ENCODE peak calls at places on chromosomes 13 and 19, in four cellular contexts. B is IMR-90, U is psoas muscle, W is tibial nerve. V is an unnamed sample.

GRCh38 chr13:80131204-80131603 is 209.7 kb downstream of the SPRY2 start:
- DNase-seq in B (peak; percentile 46), U (peak; percentile 76), W (peak; percentile 44), V (peak; percentile 77)

GRCh38 chr13:90105881-90106496 is 1241.5 kb upstream of the MIR17HG start:
- DNase-seq in B (no peak), U (no peak), W (no peak), V (no peak)

GRCh38 chr13:59086147-59086546 is 1077.6 kb downstream of the DIAPH3 start:
- DNase-seq in B (peak; percentile 88), U (no peak), W (no peak), V (no peak)

GRCh38 chr19:12792048-12792852 is 964 bp downstream of the JUNB start:
- DNase-seq in B (peak; percentile 55), U (peak; percentile 75), W (no peak), V (peak; percentile 91)

GRCh38 chr19:50432221-50432626 is 468 bp upstream of the MYBPC2 start:
- DNase-seq in B (no peak), U (no peak), W (no peak), V (peak; percentile 79)

GRCh38 chr13:30108913-30109237 is 198.5 kb downstream of the KATNAL1 start:
- DNase-seq in B (no peak), U (no peak), W (no peak), V (no peak)

GRCh38 chr13:54614729-54615128 is 1586.1 kb downstream of the OLFM4 start:
- DNase-seq in B (no peak), U (no peak), W (no peak), V (no peak)

GRCh38 chr13:84126671-84127171 is 244.4 kb upstream of the SLITRK1 start:
- DNase-seq in B (no peak), U (no peak), W (no peak), V (no peak)

GRCh38 chr19:15137777-15138176 is 30.6 kb downstream of the SYDE1 start:
- DNase-seq in B (peak; percentile 70), U (no peak), W (no peak), V (peak; percentile 5)

GRCh38 chr13:76823969-76824368 is 62.2 kb downstream of the KCTD12 start:
- DNase-seq in B (no peak), U (no peak), W (no peak), V (no peak)

GRCh38 chr19:48391100-48392005 is at the start of gene KDELR1:
- DNase-seq in B (peak; percentile 60), U (peak; percentile 70), W (peak; percentile 54), V (peak; percentile 91)

GRCh38 chr19:5293607-5294089 is 47.0 kb downstream of the PTPRS start:
- DNase-seq in B (peak; percentile 40), U (peak; percentile 48), W (no peak), V (peak; percentile 89)

GRCh38 chr13:45393941-45394570 is 24.1 kb downstream of the SLC25A30 start:
- DNase-seq in B (peak; percentile 54), U (no peak), W (no peak), V (peak; percentile 83)

GRCh38 chr13:62209539-62209938 is 793.9 kb upstream of the PCDH20 start:
- DNase-seq in B (no peak), U (no peak), W (no peak), V (no peak)

GRCh38 chr13:74210693-74211393 is 76.6 kb upstream of the KLF12 start:
- DNase-seq in B (peak; percentile 98), U (no peak), W (no peak), V (no peak)

GRCh38 chr19:1673645-1674292 is 21.4 kb upstream of the TCF3 start:
- DNase-seq in B (no peak), U (no peak), W (no peak), V (no peak)

GRCh38 chr19:33245948-33246728 is 20.5 kb upstream of the SLC7A10 start:
- DNase-seq in B (no peak), U (no peak), W (no peak), V (no peak)

GRCh38 chr13:26475176-26476110 is 82.0 kb upstream of the WASF3 start:
- DNase-seq in B (no peak), U (no peak), W (no peak), V (peak; percentile 89)

GRCh38 chr19:3407556-3408516 is 41.5 kb downstream of the NFIC start:
- DNase-seq in B (no peak), U (peak; percentile 61), W (no peak), V (no peak)

GRCh38 chr13:42272115-42272756 is at the start of gene AKAP11:
- DNase-seq in B (peak; percentile 28), U (peak; percentile 45), W (no peak), V (no peak)

GRCh38 chr13:74461011-74461410 is 326.8 kb upstream of the KLF12 start:
- DNase-seq in B (no peak), U (no peak), W (no peak), V (no peak)

GRCh38 chr13:80476953-80477352 is 136.0 kb upstream of the SPRY2 start:
- DNase-seq in B (no peak), U (no peak), W (no peak), V (no peak)

GRCh38 chr19:39224910-39225309 is 19.9 kb downstream of the IFNL3 start:
- DNase-seq in B (no peak), U (no peak), W (no peak), V (peak; percentile 64)
- H3K9me3 ChIP-seq in B (no peaks in the 10 kb centered on the region), U (no peaks in the 10 kb centered on the region), W (no peaks in the 10 kb centered on the region), V (no peaks in the 10 kb centered on the region)

GRCh38 chr13:114132419-114133121 is at the start of gene RASA3:
- DNase-seq in B (peak; percentile 79), U (peak; percentile 85), W (peak; percentile 62), V (peak; percentile 94)

GRCh38 chr13:114131581-114132418 is 623 bp downstream of the RASA3 start:
- DNase-seq in B (no peak), U (no peak), W (no peak), V (no peak)

GRCh38 chr13:114129649-114130062 is 2.8 kb downstream of the RASA3 start:
- DNase-seq in B (no peak), U (no peak), W (no peak), V (no peak)

GRCh38 chr13:114130131-114130707 is 2.2 kb downstream of the RASA3 start:
- DNase-seq in B (no peak), U (peak; percentile 21), W (no peak), V (peak; percentile 51)

DNA sequence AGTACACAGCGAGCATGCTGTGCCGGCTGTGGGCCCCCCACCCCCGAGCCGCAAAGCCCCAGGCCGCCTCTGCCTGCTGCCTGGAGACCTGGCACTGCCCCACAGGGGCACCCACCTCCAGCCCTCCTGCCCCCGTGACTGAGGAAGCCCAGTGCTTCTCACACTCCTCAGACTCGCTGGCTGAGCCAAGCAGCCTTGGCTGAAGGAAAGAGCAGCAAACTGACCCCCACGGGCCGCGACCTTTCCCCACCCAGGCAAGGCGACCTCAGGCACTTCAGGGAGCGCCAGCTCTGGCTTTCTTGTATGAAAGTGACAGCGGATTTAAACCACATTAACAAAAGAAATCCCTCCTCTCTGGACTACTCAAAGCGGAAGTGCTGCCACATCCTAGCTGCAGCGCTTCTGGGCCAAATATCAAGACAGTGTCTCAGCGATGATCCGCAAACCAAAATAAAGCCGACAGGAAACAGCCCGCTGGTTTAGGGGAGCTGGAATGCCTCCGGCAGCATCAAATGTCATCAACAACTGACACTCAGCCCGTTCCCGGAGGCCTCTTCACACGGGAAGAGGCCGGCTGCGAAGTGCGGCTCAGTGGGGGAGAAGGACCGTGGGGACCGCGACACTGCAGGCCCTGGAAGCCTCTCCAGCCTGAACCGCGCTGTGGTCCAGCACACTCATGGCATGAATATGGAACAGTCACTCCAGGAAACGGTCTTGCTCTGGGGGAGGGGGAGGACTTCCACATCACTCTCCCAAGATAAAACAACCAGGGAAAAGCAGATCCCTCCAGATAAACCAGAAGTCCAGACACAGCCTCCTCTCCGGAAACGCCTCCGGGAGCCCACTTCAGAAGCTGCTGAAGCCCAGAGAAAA is 1.5 kb downstream of the RASA3 start:
- DNase-seq in B (peak; percentile 91), U (peak; percentile 76), W (no peak), V (peak; percentile 79)
- H3K4me1 ChIP-seq in B (peaks cover 29% of the 10 kb centered on the region), U (peaks cover 46% of the 10 kb centered on the region), W (no peaks in the 10 kb centered on the region), V (peaks cover 12% of the 10 kb centered on the region)

GRCh38 chr19:37389234-37389633 is 18.3 kb downstream of the ZNF527 start:
- DNase-seq in B (no peak), U (no peak), W (no peak), V (no peak)
- H3K9me3 ChIP-seq in B (peaks cover 55% of the 10 kb centered on the region), U (peaks cover 97% of the 10 kb centered on the region), W (peaks cover 90% of the 10 kb centered on the region), V (peaks cover 87% of the 10 kb centered on the region)

DNA sequence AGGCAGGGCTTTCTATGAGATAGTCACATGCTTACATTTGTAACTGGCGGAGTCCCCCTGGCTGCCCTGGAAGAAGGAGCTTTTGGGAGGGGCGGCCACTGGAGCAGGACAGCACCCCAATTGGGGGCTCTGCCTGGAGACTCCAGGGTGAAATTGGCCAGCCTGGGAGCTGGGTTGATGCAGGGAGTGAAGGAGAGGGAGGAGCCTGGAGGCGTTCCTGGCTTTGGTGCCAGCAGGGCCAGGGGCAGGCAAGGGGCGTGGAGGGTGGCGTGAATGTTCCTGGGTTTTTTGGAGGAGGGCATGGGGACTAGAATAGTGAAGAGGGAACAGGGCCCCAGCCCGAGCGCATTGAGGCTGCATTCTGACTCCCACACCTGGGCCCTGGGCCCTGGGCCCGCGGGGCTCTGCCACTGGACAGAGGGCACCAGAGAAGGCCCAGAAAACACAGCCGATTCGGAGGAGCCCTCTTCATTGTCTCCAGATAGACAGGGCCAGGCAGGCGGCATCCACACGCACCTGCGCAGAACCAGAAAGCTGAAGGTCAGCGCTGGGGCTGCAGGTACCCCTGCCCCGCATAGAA is 29.5 kb downstream of the COMP start:
- DNase-seq in B (no peak), U (no peak), W (no peak), V (no peak)
- H3K4me1 ChIP-seq in B (peaks cover 4% of the 10 kb centered on the region), U (peaks cover 31% of the 10 kb centered on the region), W (no peaks in the 10 kb centered on the region), V (no peaks in the 10 kb centered on the region)

GRCh38 chr19:8832132-8833021 is at the start of the genes MBD3L1 and ZNF558:
- DNase-seq in B (peak; percentile 97), U (peak; percentile 99), W (peak; percentile 97), V (peak; percentile 94)
- H3K9me3 ChIP-seq in B (no peaks in the 10 kb centered on the region), U (no peaks in the 10 kb centered on the region), W (no peaks in the 10 kb centered on the region), V (peaks cover 52% of the 10 kb centered on the region)

GRCh38 chr13:49786609-49787008 is 5.9 kb downstream of the KPNA3 start:
- DNase-seq in B (no peak), U (no peak), W (no peak), V (no peak)
- H3K4me1 ChIP-seq in B (peaks cover 11% of the 10 kb centered on the region), U (peaks cover 88% of the 10 kb centered on the region), W (no peaks in the 10 kb centered on the region), V (peaks cover 2% of the 10 kb centered on the region)

DNA sequence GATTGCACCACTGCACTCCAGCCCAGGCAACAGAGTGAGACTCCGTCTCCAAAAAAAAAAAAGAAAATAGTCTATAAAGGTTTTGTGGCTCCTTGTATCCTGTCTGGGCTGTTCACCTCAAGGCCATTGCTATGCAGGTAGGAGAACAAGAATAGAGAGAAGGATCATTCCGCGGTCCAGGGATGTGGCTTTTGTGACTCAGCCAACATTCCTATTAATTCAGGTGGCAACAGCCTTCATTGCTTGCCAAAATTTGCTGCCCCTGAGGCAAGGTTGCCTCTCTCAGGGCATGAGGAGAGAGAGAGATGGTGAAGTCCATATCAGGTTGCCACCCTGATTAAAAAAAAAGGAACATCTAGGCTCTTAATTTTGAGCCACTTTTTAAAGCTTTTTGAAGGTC is 8.0 kb downstream of the ZNF551 start:
- DNase-seq in B (no peak), U (no peak), W (no peak), V (no peak)
- H3K9me3 ChIP-seq in B (peaks cover 71% of the 10 kb centered on the region), U (peaks cover 85% of the 10 kb centered on the region), W (peaks cover 97% of the 10 kb centered on the region), V (peaks cover 60% of the 10 kb centered on the region)

DNA sequence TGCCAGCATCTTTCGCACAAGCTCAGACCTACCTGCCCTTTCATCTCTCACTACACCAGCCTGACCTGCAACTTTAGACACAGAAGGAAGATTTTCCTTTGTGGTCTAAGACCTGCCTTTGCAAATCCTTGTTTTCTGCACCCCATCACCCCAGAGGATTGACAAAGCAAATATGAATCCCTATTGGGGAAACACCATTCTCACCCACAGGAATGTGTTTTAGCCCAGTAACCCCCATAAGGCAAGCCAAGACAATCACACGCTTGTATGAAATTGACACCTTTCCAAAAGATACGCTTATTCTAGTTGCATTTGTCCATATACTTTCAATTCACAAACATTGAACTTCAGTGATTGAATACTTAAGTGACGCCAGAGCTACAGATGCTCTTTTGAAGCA is 55.7 kb downstream of the SPATA13 start:
- DNase-seq in B (no peak), U (no peak), W (no peak), V (no peak)
- H3K4me1 ChIP-seq in B (peaks cover 16% of the 10 kb centered on the region), U (no peaks in the 10 kb centered on the region), W (no peaks in the 10 kb centered on the region), V (peaks cover 10% of the 10 kb centered on the region)

V was measured in endodermal cell.